ENCODE peak calls at places on chromosomes 2 and 18, in seven cellular contexts. S is upper lobe of right lung, E is HCT116, C is cardiac muscle cell, O is neural crest cell, Q is astrocyte of the spinal cord, J is GM10248. X is an unnamed sample.

GRCh38 chr2:222672068-222672401 is 577 bp downstream of the MOGAT1 start:
- DNase-seq in S (no peak), E (no peak), C (no peak), O (no peak), Q (no peak), J (no peak), X (no peak)

GRCh38 chr2:102091908-102092307 is 50.6 kb upstream of the IL1R1 start:
- DNase-seq in S (no peak), E (no peak), C (no peak), O (no peak), Q (no peak), J (no peak), X (no peak)

GRCh38 chr2:64143154-64144056 is 815 bp downstream of the PELI1 start:
- DNase-seq in S (peak; percentile 74), E (no peak), C (peak; percentile 59), O (no peak), Q (peak; percentile 58), J (peak; percentile 18), X (no peak)

GRCh38 chr18:79197531-79197930 is 128.3 kb downstream of the ATP9B start:
- DNase-seq in S (no peak), E (no peak), C (no peak), O (no peak), Q (no peak), J (no peak), X (no peak)

GRCh38 chr2:60549250-60550150 is 4.0 kb downstream of the BCL11A start:
- DNase-seq in S (peak; percentile 80), E (no peak), C (peak; percentile 30), O (peak; percentile 37), Q (peak; percentile 45), J (no peak), X (no peak)

GRCh38 chr2:222714361-222715256 is 43.2 kb downstream of the MOGAT1 start:
- DNase-seq in S (no peak), E (no peak), C (peak; percentile 59), O (no peak), Q (peak; percentile 27), J (no peak), X (no peak)

GRCh38 chr2:29229640-29230039 is 114.4 kb downstream of the CLIP4 start:
- DNase-seq in S (no peak), E (no peak), C (no peak), O (no peak), Q (no peak), J (no peak), X (no peak)

GRCh38 chr2:68119504-68119903 is 38.2 kb upstream of the PNO1 start:
- DNase-seq in S (no peak), E (no peak), C (no peak), O (no peak), Q (no peak), J (no peak), X (no peak)

GRCh38 chr2:236124182-236124581 is 44.0 kb downstream of the GBX2 start:
- DNase-seq in S (no peak), E (no peak), C (no peak), O (no peak), Q (no peak), J (no peak), X (no peak)

GRCh38 chr2:190466819-190467444 is 58.8 kb downstream of the MFSD6 start:
- DNase-seq in S (no peak), E (no peak), C (no peak), O (no peak), Q (no peak), J (no peak), X (peak; percentile 4)

GRCh38 chr18:43017622-43018021 is 97.9 kb downstream of the RIT2 start:
- DNase-seq in S (no peak), E (no peak), C (no peak), O (no peak), Q (no peak), J (no peak), X (no peak)
- TF ChIP-seq CTCF in S (no peak), E (no peak), C (no peak), O (no peak), Q (no peak), J (no peak), X (no peak)

GRCh38 chr2:187497858-187498463 is 49.9 kb upstream of the CALCRL start:
- DNase-seq in S (no peak), E (peak; percentile 22), C (peak; percentile 30), O (no peak), Q (peak; percentile 34), J (no peak), X (no peak)

GRCh38 chr2:187502467-187502866 is 51.8 kb downstream of the TFPI start:
- DNase-seq in S (no peak), E (no peak), C (no peak), O (no peak), Q (no peak), J (no peak), X (no peak)

GRCh38 chr2:187497140-187497539 is 49.1 kb upstream of the CALCRL start:
- DNase-seq in S (no peak), E (no peak), C (no peak), O (no peak), Q (no peak), J (no peak), X (no peak)

GRCh38 chr2:187499941-187500532 is 52.0 kb upstream of the CALCRL start:
- DNase-seq in S (no peak), E (peak; percentile 54), C (peak; percentile 74), O (peak; percentile 36), Q (peak; percentile 77), J (peak; percentile 26), X (peak; percentile 62)

GRCh38 chr2:187500585-187501359 is 52.7 kb upstream of the CALCRL start:
- DNase-seq in S (no peak), E (peak; percentile 23), C (peak; percentile 74), O (no peak), Q (peak; percentile 57), J (no peak), X (peak; percentile 55)
- TF ChIP-seq CTCF in S (peak; percentile 9), E (peak; percentile 53), C (peak; percentile 46), O (peak; percentile 39), Q (peak; percentile 24), J (no peak), X (peak; percentile 72)

DNA sequence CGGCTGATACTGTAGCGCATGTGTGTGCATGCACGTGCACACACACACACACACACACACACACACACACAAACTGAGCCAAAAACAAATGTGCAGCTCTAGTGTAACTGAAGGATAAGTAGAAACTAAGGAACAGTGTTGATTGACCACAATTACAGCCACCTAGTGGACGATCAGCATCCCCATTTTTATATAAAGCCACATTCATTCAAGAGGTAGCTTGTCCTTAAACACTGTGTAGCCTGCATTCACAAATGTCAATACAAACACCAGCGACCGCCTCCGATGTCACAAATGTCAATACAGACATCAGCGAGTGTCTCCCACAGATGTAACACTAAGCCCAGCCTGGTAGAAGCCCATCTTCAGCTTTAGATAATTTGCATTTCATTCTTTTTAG is 167.4 kb downstream of the PTGR3 start:
- DNase-seq in S (no peak), E (peak; percentile 23), C (peak; percentile 43), O (no peak), Q (peak; percentile 41), J (no peak), X (peak; percentile 3)
- TF ChIP-seq CTCF in S (peak; percentile 35), E (peak; percentile 66), C (peak; percentile 49), O (peak; percentile 50), Q (peak; percentile 53), J (no peak), X (peak; percentile 72)

GRCh38 chr18:3447895-3448844 is 1.8 kb upstream of the TGIF1 start:
- DNase-seq in S (peak; percentile 98), E (peak; percentile 92), C (peak; percentile 99), O (peak; percentile 84), Q (peak; percentile 99), J (peak; percentile 82), X (peak; percentile 97)
- TF ChIP-seq CTCF in S (peak; percentile 17), E (no peak), C (peak; percentile 10), O (peak; percentile 23), Q (peak; percentile 26), J (no peak), X (peak; percentile 52)

DNA sequence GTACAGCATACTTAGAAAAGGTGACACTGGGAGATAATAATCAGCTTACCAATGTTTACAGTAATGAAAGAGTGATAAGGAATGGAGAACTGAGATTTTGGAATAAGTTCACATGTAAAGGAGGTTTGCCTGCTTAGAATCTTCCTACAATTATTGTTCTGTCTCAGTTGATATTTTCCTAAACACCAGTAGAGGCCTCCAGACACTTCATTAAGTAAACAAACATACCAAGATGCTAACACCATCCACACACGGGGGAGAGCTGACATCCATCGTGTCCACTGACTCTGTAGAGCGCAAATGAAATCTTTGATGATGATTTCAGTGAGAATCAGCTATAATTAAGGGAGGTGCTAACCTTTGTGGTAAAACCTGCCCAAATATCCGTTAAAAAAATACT is 211.7 kb upstream of the MMADHC start:
- DNase-seq in S (no peak), E (peak; percentile 2), C (peak; percentile 76), O (no peak), Q (peak; percentile 19), J (no peak), X (peak; percentile 23)
- TF ChIP-seq CTCF in S (peak; percentile 22), E (peak; percentile 51), C (peak; percentile 56), O (peak; percentile 53), Q (peak; percentile 24), J (no peak), X (peak; percentile 57)

DNA sequence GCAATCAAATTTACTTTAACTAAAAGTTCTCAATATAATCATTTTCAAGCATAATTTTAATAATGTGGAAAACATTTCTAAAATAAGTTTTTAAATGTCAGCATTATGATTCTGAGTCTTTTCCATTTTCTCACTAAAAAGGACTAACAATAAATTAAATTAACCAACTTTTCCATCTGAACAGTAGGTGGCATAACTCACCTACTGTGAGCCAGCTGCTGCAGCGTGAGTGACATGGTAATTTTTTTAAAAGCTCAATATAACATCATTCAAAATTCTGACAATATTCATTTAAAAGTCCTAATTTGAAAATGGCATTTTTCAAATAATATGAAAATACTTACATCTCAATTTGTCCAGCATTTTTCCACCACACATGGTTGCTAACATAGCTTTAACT is 66.5 kb downstream of the DTNB start:
- DNase-seq in S (no peak), E (no peak), C (peak; percentile 47), O (no peak), Q (peak; percentile 39), J (peak; percentile 22), X (peak; percentile 8)
- TF ChIP-seq CTCF in S (peak; percentile 61), E (peak; percentile 62), C (peak; percentile 49), O (peak; percentile 74), Q (peak; percentile 49), J (peak; percentile 45), X (peak; percentile 83)

DNA sequence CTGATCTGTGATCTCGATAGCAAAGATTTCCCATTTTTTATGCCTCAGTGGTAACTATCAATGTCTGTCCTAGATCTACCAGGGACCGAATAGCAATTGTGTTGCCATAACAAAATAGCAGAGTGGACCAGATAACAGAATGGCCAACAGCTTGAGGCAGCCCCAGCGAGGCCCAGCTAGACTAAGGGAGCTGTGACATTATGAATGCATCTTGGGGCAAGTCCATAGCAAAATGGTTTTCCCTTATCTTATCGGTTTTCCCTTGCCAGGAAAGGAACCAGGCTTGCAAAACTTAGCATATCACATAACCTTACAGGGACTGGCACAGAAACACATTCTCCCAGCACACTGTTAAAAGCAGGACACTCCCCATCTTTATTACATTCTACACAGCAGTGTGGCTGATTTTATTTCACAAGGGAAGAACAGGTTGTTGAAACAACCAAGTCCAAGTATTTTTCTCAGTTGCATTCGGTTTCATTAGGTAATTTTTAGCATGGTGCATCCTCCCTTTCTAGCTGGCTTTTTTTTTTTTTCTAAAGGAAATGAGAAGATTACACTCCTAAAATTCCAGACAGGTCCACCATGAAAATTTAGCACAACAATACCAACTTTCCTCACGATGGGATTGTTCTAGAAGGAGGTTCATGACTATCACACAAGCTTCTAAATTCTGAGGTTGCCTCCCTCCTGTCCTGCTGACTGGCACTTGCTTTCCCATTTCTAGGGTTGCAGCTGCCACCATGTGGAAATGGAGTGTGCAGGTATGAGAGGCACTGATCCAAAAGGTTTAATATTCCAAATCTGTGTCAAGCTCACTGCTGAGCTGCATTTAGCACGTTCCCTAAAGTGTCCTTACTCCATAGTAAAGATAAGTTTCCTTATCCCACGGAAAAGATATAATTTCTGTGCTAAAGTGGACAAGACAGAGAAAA is 97.0 kb upstream of the SLC35G4 start:
- DNase-seq in S (no peak), E (no peak), C (peak; percentile 24), O (no peak), Q (no peak), J (no peak), X (peak; percentile 18)
- TF ChIP-seq CTCF in S (no peak), E (peak; percentile 28), C (peak; percentile 18), O (no peak), Q (peak; percentile 34), J (peak; percentile 23), X (peak; percentile 43)

X was measured in HFFc6.